ENCODE peak calls at places on chromosomes 16 and 17, in five cellular contexts. One of them, this sample, is unnamed. For H3K4me1, the result is how much of the 10 kb centered on the place peaks cover.

GRCh38 chr17:60229189-60229802 is 79.5 kb downstream of the CA4 start:
- DNase-seq in uterus: no peak
- DNase-seq in Caco-2: no peak
- DNase-seq in RWPE2: no peak
- DNase-seq in transverse colon: no peak
- DNase-seq in this sample: no peak

GRCh38 chr16:83901101-83901500 is 2.2 kb downstream of the MLYCD start:
- DNase-seq in uterus: no peak
- DNase-seq in Caco-2: no peak
- DNase-seq in RWPE2: no peak
- DNase-seq in transverse colon: no peak
- DNase-seq in this sample: no peak

GRCh38 chr17:47789611-47790520 is 31.7 kb downstream of the OSBPL7 start:
- DNase-seq in uterus: no peak
- DNase-seq in Caco-2: peak
- DNase-seq in RWPE2: no peak
- DNase-seq in transverse colon: peak
- DNase-seq in this sample: peak

GRCh38 chr17:7060165-7060890 is 16.4 kb upstream of the SLC16A11 start:
- DNase-seq in uterus: no peak
- DNase-seq in Caco-2: no peak
- DNase-seq in RWPE2: peak
- DNase-seq in transverse colon: no peak
- DNase-seq in this sample: no peak

GRCh38 chr17:10879110-10879509 is 41.2 kb upstream of the PIRT start:
- DNase-seq in uterus: no peak
- DNase-seq in Caco-2: peak
- DNase-seq in RWPE2: no peak
- DNase-seq in transverse colon: peak
- DNase-seq in this sample: peak

GRCh38 chr17:1733047-1733357 is 8.5 kb downstream of the WDR81 start:
- DNase-seq in uterus: no peak
- DNase-seq in Caco-2: no peak
- DNase-seq in RWPE2: no peak
- DNase-seq in transverse colon: no peak
- DNase-seq in this sample: no peak

GRCh38 chr17:60091109-60091508 is 12.4 kb upstream of the HEATR6 start:
- DNase-seq in uterus: no peak
- DNase-seq in Caco-2: no peak
- DNase-seq in RWPE2: no peak
- DNase-seq in transverse colon: no peak
- DNase-seq in this sample: no peak

GRCh38 chr16:58306327-58306726 is 11.5 kb upstream of the PRSS54 start:
- DNase-seq in uterus: no peak
- DNase-seq in Caco-2: no peak
- DNase-seq in RWPE2: no peak
- DNase-seq in transverse colon: peak
- DNase-seq in this sample: no peak

GRCh38 chr17:13582776-13583414 is 18.8 kb downstream of the HS3ST3A1 start:
- DNase-seq in uterus: no peak
- DNase-seq in Caco-2: no peak
- DNase-seq in RWPE2: no peak
- DNase-seq in transverse colon: no peak
- DNase-seq in this sample: no peak

GRCh38 chr16:8583199-8583598 is 7.1 kb downstream of the TMEM114 start:
- DNase-seq in uterus: no peak
- DNase-seq in Caco-2: no peak
- DNase-seq in RWPE2: no peak
- DNase-seq in transverse colon: no peak
- DNase-seq in this sample: no peak

GRCh38 chr16:48503779-48504178 is 106.2 kb downstream of the N4BP1 start:
- DNase-seq in uterus: peak
- DNase-seq in Caco-2: no peak
- DNase-seq in RWPE2: no peak
- DNase-seq in transverse colon: peak
- DNase-seq in this sample: peak

GRCh38 chr16:4358831-4359561 is 7.9 kb upstream of the PAM16 start:
- DNase-seq in uterus: peak
- DNase-seq in Caco-2: no peak
- DNase-seq in RWPE2: no peak
- DNase-seq in transverse colon: peak
- DNase-seq in this sample: peak

GRCh38 chr16:29816694-29817441 is 916 bp downstream of the PAGR1 start:
- DNase-seq in uterus: peak
- DNase-seq in Caco-2: peak
- DNase-seq in RWPE2: no peak
- DNase-seq in transverse colon: peak
- DNase-seq in this sample: peak

GRCh38 chr17:80474933-80475915 is 1.2 kb downstream of the NPTX1 start:
- DNase-seq in uterus: no peak
- DNase-seq in Caco-2: no peak
- DNase-seq in RWPE2: no peak
- DNase-seq in transverse colon: no peak
- DNase-seq in this sample: no peak

GRCh38 chr16:49809561-49809960 is 46.4 kb downstream of the ZNF423 start:
- DNase-seq in uterus: no peak
- DNase-seq in Caco-2: no peak
- DNase-seq in RWPE2: no peak
- DNase-seq in transverse colon: no peak
- DNase-seq in this sample: no peak

GRCh38 chr16:68646948-68647659 is 2.0 kb downstream of the CDH3 start:
- DNase-seq in uterus: no peak
- DNase-seq in Caco-2: no peak
- DNase-seq in RWPE2: no peak
- DNase-seq in transverse colon: no peak
- DNase-seq in this sample: no peak

GRCh38 chr16:7025616-7026190 is 306.9 kb upstream of the RBFOX1 start:
- DNase-seq in uterus: peak
- DNase-seq in Caco-2: peak
- DNase-seq in RWPE2: no peak
- DNase-seq in transverse colon: peak
- DNase-seq in this sample: peak

GRCh38 chr16:21075252-21075651 is 75.4 kb downstream of the DNAH3 start:
- DNase-seq in uterus: no peak
- DNase-seq in Caco-2: no peak
- DNase-seq in RWPE2: no peak
- DNase-seq in transverse colon: no peak
- DNase-seq in this sample: no peak

GRCh38 chr16:23788653-23789052 is 33.8 kb downstream of the CHP2 start:
- DNase-seq in uterus: no peak
- DNase-seq in Caco-2: no peak
- DNase-seq in RWPE2: no peak
- DNase-seq in transverse colon: no peak
- DNase-seq in this sample: no peak

GRCh38 chr17:52477824-52478614 is 319.5 kb upstream of the CA10 start:
- DNase-seq in uterus: no peak
- DNase-seq in Caco-2: no peak
- DNase-seq in RWPE2: no peak
- DNase-seq in transverse colon: peak
- DNase-seq in this sample: no peak

GRCh38 chr16:1721372-1721771 is 15.4 kb downstream of the MAPK8IP3 start:
- DNase-seq in uterus: no peak
- DNase-seq in Caco-2: no peak
- DNase-seq in RWPE2: no peak
- DNase-seq in transverse colon: no peak
- DNase-seq in this sample: no peak

GRCh38 chr17:2181206-2181983 is 122.2 kb downstream of the SMG6 start:
- DNase-seq in uterus: peak
- DNase-seq in Caco-2: peak
- DNase-seq in RWPE2: no peak
- DNase-seq in transverse colon: peak
- DNase-seq in this sample: peak

GRCh38 chr16:72169708-72170107 is 2.2 kb downstream of the PMFBP1 start:
- DNase-seq in uterus: no peak
- DNase-seq in Caco-2: no peak
- DNase-seq in RWPE2: no peak
- DNase-seq in transverse colon: no peak
- DNase-seq in this sample: no peak

GRCh38 chr16:74936902-74937560 is 47.9 kb downstream of the WDR59 start:
- DNase-seq in uterus: no peak
- DNase-seq in Caco-2: no peak
- DNase-seq in RWPE2: no peak
- DNase-seq in transverse colon: no peak
- DNase-seq in this sample: no peak

GRCh38 chr16:87740909-87741424 is 24.8 kb downstream of the KLHDC4 start:
- DNase-seq in uterus: no peak
- DNase-seq in Caco-2: no peak
- DNase-seq in RWPE2: no peak
- DNase-seq in transverse colon: no peak
- DNase-seq in this sample: peak

GRCh38 chr17:38460716-38461650 is 32.7 kb downstream of the ARHGAP23 start:
- DNase-seq in uterus: no peak
- DNase-seq in Caco-2: no peak
- DNase-seq in RWPE2: no peak
- DNase-seq in transverse colon: no peak
- DNase-seq in this sample: no peak

GRCh38 chr17:16283705-16284104 is 66.7 kb downstream of the PIGL start:
- DNase-seq in uterus: no peak
- DNase-seq in Caco-2: no peak
- DNase-seq in RWPE2: no peak
- DNase-seq in transverse colon: no peak
- DNase-seq in this sample: no peak

GRCh38 chr17:2564876-2565275 is 28.6 kb upstream of the PAFAH1B1 start:
- DNase-seq in uterus: no peak
- DNase-seq in Caco-2: peak
- DNase-seq in RWPE2: peak
- DNase-seq in transverse colon: peak
- DNase-seq in this sample: no peak

GRCh38 chr16:89505204-89506112 is 2.7 kb upstream of the SPG7 start:
- DNase-seq in uterus: peak
- DNase-seq in Caco-2: peak
- DNase-seq in RWPE2: peak
- DNase-seq in transverse colon: peak
- DNase-seq in this sample: peak

DNA sequence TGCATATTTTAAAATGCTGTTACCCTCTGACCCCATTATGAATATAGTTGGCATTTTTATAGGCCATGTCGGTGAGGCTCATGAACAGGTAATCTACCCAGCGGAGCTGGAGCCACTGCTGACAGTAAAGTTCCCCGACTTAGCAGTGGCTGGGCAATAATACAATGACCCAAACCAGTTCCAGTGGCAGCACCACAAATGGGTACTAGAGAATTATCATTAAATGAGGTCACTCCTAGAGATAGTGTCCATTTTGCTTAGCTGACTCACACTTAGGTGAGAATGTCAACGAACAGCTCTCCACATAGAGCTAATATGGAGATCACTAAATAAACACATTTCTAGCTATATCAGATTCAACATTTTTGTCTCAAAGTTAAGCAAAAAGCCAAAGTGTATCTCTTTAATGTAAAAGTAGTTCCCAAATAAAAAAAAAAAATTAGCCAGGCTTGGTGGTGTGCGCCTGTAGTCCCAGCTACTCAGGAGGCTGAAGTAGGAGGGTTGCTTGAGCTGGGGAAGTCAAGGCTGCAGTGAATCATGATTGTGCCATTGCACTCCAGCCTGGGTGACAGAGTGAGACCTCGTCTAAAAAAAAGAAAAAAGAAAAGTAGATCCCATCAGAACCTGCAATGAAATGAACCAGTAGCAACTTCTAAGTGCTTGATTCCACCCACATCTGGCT is 7.4 kb downstream of the MYO1D start:
- DNase-seq in uterus: no peak
- DNase-seq in Caco-2: no peak
- DNase-seq in RWPE2: no peak
- DNase-seq in transverse colon: no peak
- DNase-seq in this sample: no peak
- H3K4me1 ChIP-seq in uterus: under half
- H3K4me1 ChIP-seq in Caco-2: under half
- H3K4me1 ChIP-seq in RWPE2: under half
- H3K4me1 ChIP-seq in transverse colon: under half
- H3K4me1 ChIP-seq in this sample: under half

GRCh38 chr17:73697872-73698271 is 53.6 kb upstream of the SDK2 start:
- DNase-seq in uterus: no peak
- DNase-seq in Caco-2: no peak
- DNase-seq in RWPE2: no peak
- DNase-seq in transverse colon: peak
- DNase-seq in this sample: no peak
- TF ChIP-seq CTCF in uterus: no peak
- TF ChIP-seq CTCF in Caco-2: peak
- TF ChIP-seq CTCF in RWPE2: no peak
- TF ChIP-seq CTCF in transverse colon: peak
- TF ChIP-seq CTCF in this sample: no peak

DNA sequence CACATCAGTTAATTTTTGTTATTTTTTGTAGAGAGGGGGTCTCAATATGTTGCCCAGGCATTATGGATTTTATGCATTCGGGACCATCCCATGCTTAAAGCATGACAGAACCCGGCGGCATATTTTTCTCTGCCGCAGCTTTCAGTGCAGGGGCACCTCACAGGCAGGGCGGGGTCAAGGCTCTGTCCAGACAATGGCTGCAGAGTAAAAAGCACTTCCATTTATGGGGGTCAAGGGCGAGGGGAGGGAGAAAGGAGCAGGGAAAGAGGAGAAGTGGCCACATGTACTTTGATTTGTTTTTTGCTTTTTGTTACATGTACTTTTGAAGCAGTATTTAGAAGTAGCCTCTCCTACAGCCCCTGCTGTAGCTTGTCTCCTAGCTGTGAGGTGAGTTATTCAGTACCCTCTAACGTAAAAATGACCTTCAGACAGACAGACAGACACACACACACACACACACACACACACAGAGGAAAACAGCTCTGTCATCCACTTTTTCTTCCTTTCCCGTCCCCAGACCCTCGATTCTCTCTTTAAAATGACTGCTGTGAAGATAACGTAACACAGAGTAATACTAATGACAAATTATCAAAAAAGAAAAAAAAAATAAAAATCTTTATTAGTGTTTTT is 875 bp upstream of the SCPEP1 start:
- DNase-seq in uterus: no peak
- DNase-seq in Caco-2: no peak
- DNase-seq in RWPE2: no peak
- DNase-seq in transverse colon: no peak
- DNase-seq in this sample: no peak
- H3K4me3 ChIP-seq in uterus: peak
- H3K4me3 ChIP-seq in Caco-2: no peak
- H3K4me3 ChIP-seq in RWPE2: peak
- H3K4me3 ChIP-seq in transverse colon: peak
- H3K4me3 ChIP-seq in this sample: peak

GRCh38 chr16:85461814-85462404 is 151.2 kb upstream of the GSE1 start:
- DNase-seq in uterus: peak
- DNase-seq in Caco-2: no peak
- DNase-seq in RWPE2: no peak
- DNase-seq in transverse colon: no peak
- DNase-seq in this sample: no peak

GRCh38 chr16:85462405-85463227 is 150.5 kb upstream of the GSE1 start:
- DNase-seq in uterus: peak
- DNase-seq in Caco-2: peak
- DNase-seq in RWPE2: no peak
- DNase-seq in transverse colon: no peak
- DNase-seq in this sample: peak

GRCh38 chr16:85460252-85460982 is 152.7 kb upstream of the GSE1 start:
- DNase-seq in uterus: peak
- DNase-seq in Caco-2: no peak
- DNase-seq in RWPE2: no peak
- DNase-seq in transverse colon: no peak
- DNase-seq in this sample: no peak

GRCh38 chr16:85459529-85460251 is 153.4 kb upstream of the GSE1 start:
- DNase-seq in uterus: peak
- DNase-seq in Caco-2: no peak
- DNase-seq in RWPE2: no peak
- DNase-seq in transverse colon: peak
- DNase-seq in this sample: no peak

GRCh38 chr16:85460983-85461813 is 151.9 kb upstream of the GSE1 start:
- DNase-seq in uterus: peak
- DNase-seq in Caco-2: no peak
- DNase-seq in RWPE2: no peak
- DNase-seq in transverse colon: no peak
- DNase-seq in this sample: no peak
- H3K4me1 ChIP-seq in uterus: under half
- H3K4me1 ChIP-seq in Caco-2: under half
- H3K4me1 ChIP-seq in RWPE2: under half
- H3K4me1 ChIP-seq in transverse colon: half or more
- H3K4me1 ChIP-seq in this sample: under half